ENCODE peak calls at places on chromosomes 5 and 9, in five cellular contexts. E is AML-193; L is epithelial cell of esophagus; K is stimulated activated CD4-positive, alpha-beta T cell treated with anti-CD3 and anti-CD28 coated beads, Interleukin-1b, Interleukin-23, amount 100 ng/mL, for 24 hours; D is left cardiac atrium. G is an unnamed sample.

GRCh38 chr5:68387107-68387506 is 171.6 kb downstream of the PIK3R1 start:
- DNase-seq in E (no peak), K (no peak), L (no peak), D (no peak), G (no peak)

GRCh38 chr9:118809160-118809625 is 560.0 kb downstream of the BRINP1 start:
- DNase-seq in D (no peak), K (no peak), E (no peak), L (peak; percentile 1), G (no peak)

GRCh38 chr9:108156270-108156998 is 666.9 kb upstream of the KLF4 start:
- DNase-seq in K (no peak), L (peak; percentile 81), D (peak; percentile 24), E (no peak), G (no peak)

GRCh38 chr5:119287547-119288073 is 68.2 kb upstream of the TNFAIP8 start:
- DNase-seq in E (no peak), D (no peak), L (peak; percentile 55), K (no peak), G (no peak)

GRCh38 chr5:121968910-121969607 is 7.3 kb downstream of the SRFBP1 start:
- DNase-seq in K (no peak), L (peak; percentile 95), E (no peak), D (no peak), G (no peak)

GRCh38 chr5:100668511-100668910 is 133.3 kb downstream of the FAM174A start:
- DNase-seq in E (no peak), D (no peak), K (no peak), L (peak; percentile 51), G (no peak)

GRCh38 chr9:2242778-2243395 is 227.7 kb downstream of the SMARCA2 start:
- DNase-seq in D (no peak), K (no peak), L (no peak), E (no peak), G (no peak)

GRCh38 chr5:132907161-132907560 is 33.7 kb downstream of the LEAP2 start:
- DNase-seq in E (no peak), L (peak; percentile 14), D (no peak), K (no peak), G (no peak)

GRCh38 chr9:88989961-88990570 is 1.2 kb upstream of the S1PR3 start:
- DNase-seq in K (no peak), D (no peak), L (no peak), E (no peak), G (peak; percentile 36)

GRCh38 chr9:124595743-124596142 is 88.5 kb upstream of the NR5A1 start:
- DNase-seq in E (no peak), K (no peak), D (no peak), L (no peak), G (no peak)

GRCh38 chr5:145980718-145981117 is 44.3 kb downstream of the SH3RF2 start:
- DNase-seq in L (peak; percentile 17), K (no peak), E (no peak), D (no peak), G (no peak)

GRCh38 chr9:92808726-92809451 is 44.3 kb upstream of the BICD2 start:
- DNase-seq in L (peak; percentile 79), D (peak; percentile 79), E (no peak), K (peak; percentile 21), G (peak; percentile 71)

GRCh38 chr9:133523096-133523495 is 1.7 kb downstream of the MYMK start:
- DNase-seq in D (no peak), E (no peak), K (no peak), L (no peak), G (no peak)

GRCh38 chr5:36607838-36608783 is 1.7 kb downstream of the SLC1A3 start:
- DNase-seq in E (no peak), D (no peak), K (no peak), L (peak; percentile 61), G (no peak)

GRCh38 chr5:172173771-172174170 is 14.3 kb downstream of the STK10 start:
- DNase-seq in K (no peak), E (no peak), D (peak; percentile 33), L (peak; percentile 97), G (no peak)

GRCh38 chr5:128537306-128537998 is 593 bp downstream of the FBN2 start:
- DNase-seq in D (peak; percentile 41), L (peak; percentile 67), K (no peak), E (no peak), G (peak; percentile 56)

GRCh38 chr9:20041717-20042116 is 252.9 kb upstream of the SLC24A2 start:
- DNase-seq in D (no peak), E (no peak), L (no peak), K (no peak), G (no peak)

GRCh38 chr9:109767404-109767803 is 12.6 kb upstream of the PALM2AKAP2 start:
- DNase-seq in E (no peak), L (no peak), D (no peak), K (no peak), G (no peak)

GRCh38 chr5:57383093-57383861 is 99.3 kb downstream of the ACTBL2 start:
- DNase-seq in D (peak; percentile 47), E (no peak), K (no peak), L (peak; percentile 83), G (no peak)

GRCh38 chr5:757931-758697 is 26.4 kb downstream of the ZDHHC11B start:
- DNase-seq in L (no peak), K (no peak), E (no peak), D (peak; percentile 90), G (peak; percentile 86)

GRCh38 chr5:144276034-144276822 is 105.6 kb downstream of the KCTD16 start:
- DNase-seq in D (no peak), K (no peak), L (no peak), E (no peak), G (no peak)

GRCh38 chr5:32342656-32343055 is 29.9 kb upstream of the MTMR12 start:
- DNase-seq in E (no peak), D (no peak), L (no peak), K (no peak), G (no peak)

GRCh38 chr5:139671096-139671841 is 23.1 kb downstream of the CXXC5 start:
- DNase-seq in K (no peak), D (peak; percentile 66), E (no peak), L (peak; percentile 35), G (no peak)

GRCh38 chr5:144944936-144945335 is 774.3 kb downstream of the KCTD16 start:
- DNase-seq in K (no peak), E (no peak), D (no peak), L (no peak), G (no peak)

GRCh38 chr9:37229882-37230482 is 109.6 kb downstream of the ZCCHC7 start:
- DNase-seq in K (no peak), D (no peak), L (peak; percentile 56), E (no peak), G (no peak)

GRCh38 chr9:109880276-109881169 is 100.5 kb downstream of the PALM2AKAP2 start:
- DNase-seq in K (no peak), E (no peak), D (no peak), L (peak; percentile 46), G (peak; percentile 9)

GRCh38 chr9:112048924-112049785 is 125.9 kb downstream of the SUSD1 start:
- DNase-seq in K (no peak), D (no peak), E (no peak), L (no peak), G (no peak)

GRCh38 chr5:172005708-172006377 is 595 bp downstream of the FBXW11 start:
- DNase-seq in K (peak; percentile 4), D (peak; percentile 34), L (peak; percentile 22), E (no peak), G (peak; percentile 37)

GRCh38 chr9:78567693-78568092 is 270.8 kb downstream of the PSAT1 start:
- DNase-seq in E (no peak), L (peak; percentile 23), K (no peak), D (no peak), G (no peak)

GRCh38 chr5:149271717-149272558 is at the start of gene AFAP1L1:
- DNase-seq in K (peak; percentile 7), L (peak; percentile 63), D (peak; percentile 83), E (no peak), G (peak; percentile 23)

GRCh38 chr5:122415481-122416120 is 103.6 kb downstream of the SNCAIP start:
- DNase-seq in E (peak; percentile 13), K (no peak), L (peak; percentile 71), D (peak; percentile 46), G (peak; percentile 53)

GRCh38 chr5:40166757-40167156 is 513.0 kb upstream of the PTGER4 start:
- DNase-seq in K (no peak), E (no peak), L (peak; percentile 50), D (no peak), G (no peak)

GRCh38 chr5:148911386-148911785 is 85.0 kb downstream of the ADRB2 start:
- DNase-seq in D (no peak), L (peak; percentile 30), K (no peak), E (no peak), G (no peak)

GRCh38 chr9:97740848-97741821 is 44.0 kb upstream of the XPA start:
- DNase-seq in D (peak; percentile 79), L (peak; percentile 87), E (no peak), K (peak; percentile 4), G (peak; percentile 75)

GRCh38 chr9:128118971-128119665 is 8.4 kb downstream of the PTGES2 start:
- DNase-seq in E (no peak), K (no peak), L (no peak), D (no peak), G (no peak)

GRCh38 chr5:175842506-175842905 is 28.9 kb upstream of the CPLX2 start:
- DNase-seq in E (no peak), D (no peak), L (no peak), K (no peak), G (no peak)

GRCh38 chr9:136242248-136242647 is 3.4 kb downstream of the QSOX2 start:
- DNase-seq in E (no peak), L (no peak), D (no peak), K (no peak), G (no peak)

GRCh38 chr5:1792842-1793266 is 6.8 kb downstream of the MRPL36 start:
- DNase-seq in K (peak; percentile 46), E (peak; percentile 42), D (no peak), L (peak; percentile 53), G (no peak)

GRCh38 chr9:100811643-100812042 is 216.9 kb upstream of the PLPPR1 start:
- DNase-seq in D (no peak), K (no peak), L (no peak), E (no peak), G (no peak)

GRCh38 chr9:21096172-21096900 is 18.6 kb upstream of the IFNB1 start:
- DNase-seq in K (peak; percentile 8), D (no peak), E (peak; percentile 49), L (peak; percentile 91), G (no peak)